ENCODE peak calls at places on chromosomes 2 and 18, in nine cellular contexts. H is adrenal gland, L is transverse colon, O is IMR-90, K is Peyer's patch, D is SK-N-SH, F is cardiac muscle cell, B is fibroblast of lung, W is AG04450. X is an unnamed sample.

GRCh38 chr18:41226186-41226585 is 728.8 kb upstream of the PIK3C3 start:
- DNase-seq in H (no peak), L (no peak), O (peak; percentile 66), K (no peak), D (no peak), F (peak; percentile 89), B (peak; percentile 73), W (peak; percentile 6), X (no peak)

GRCh38 chr2:12717988-12718661 is 1.4 kb downstream of the TRIB2 start:
- DNase-seq in H (no peak), L (no peak), O (peak; percentile 27), K (peak; percentile 41), D (peak; percentile 75), F (peak; percentile 49), B (peak; percentile 38), W (no peak), X (peak; percentile 52)

GRCh38 chr2:64400733-64401500 is 53.0 kb upstream of the LGALSL start:
- DNase-seq in H (peak; percentile 68), L (peak; percentile 43), O (no peak), K (no peak), D (no peak), F (no peak), B (no peak), W (no peak), X (no peak)

GRCh38 chr2:20207051-20207450 is 17.9 kb downstream of the SDC1 start:
- DNase-seq in H (no peak), L (peak; percentile 61), O (no peak), K (no peak), D (no peak), F (no peak), B (no peak), W (no peak), X (no peak)

GRCh38 chr2:40248294-40248693 is 203.6 kb downstream of the SLC8A1 start:
- DNase-seq in H (no peak), L (no peak), O (no peak), K (no peak), D (no peak), F (no peak), B (no peak), W (no peak), X (no peak)

GRCh38 chr18:50518787-50519520 is 40.9 kb upstream of the MAPK4 start:
- DNase-seq in H (no peak), L (no peak), O (no peak), K (no peak), D (no peak), F (peak; percentile 70), B (no peak), W (no peak), X (peak; percentile 26)

GRCh38 chr2:13050764-13051163 is 334.0 kb downstream of the TRIB2 start:
- DNase-seq in H (no peak), L (no peak), O (peak; percentile 35), K (no peak), D (no peak), F (peak; percentile 38), B (peak; percentile 80), W (no peak), X (peak; percentile 58)

GRCh38 chr2:230877737-230878598 is 13.2 kb downstream of the ITM2C start:
- DNase-seq in H (peak; percentile 42), L (peak; percentile 31), O (no peak), K (peak; percentile 57), D (no peak), F (no peak), B (no peak), W (no peak), X (no peak)

DNA sequence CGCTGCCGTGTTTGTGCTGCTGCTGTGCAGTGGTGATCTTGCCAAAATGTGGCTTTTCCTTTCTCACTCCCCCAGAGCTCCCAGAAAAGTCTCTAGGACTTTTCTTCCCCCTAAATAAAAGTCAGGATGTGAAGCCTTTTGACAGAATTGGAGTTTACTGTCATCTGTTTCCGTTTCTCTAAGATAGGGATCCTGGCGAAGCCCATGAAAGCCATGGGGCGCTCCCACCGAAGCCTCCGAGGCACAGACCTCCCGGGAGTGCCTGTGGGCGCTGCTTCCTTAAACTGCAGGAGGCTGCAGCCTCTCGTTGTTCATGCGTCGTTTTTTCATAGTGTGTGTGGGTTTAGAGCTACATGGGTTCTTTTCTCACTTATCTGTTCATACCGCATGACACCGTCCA is 56.8 kb downstream of the ASAP2 start:
- DNase-seq in H (no peak), L (no peak), O (no peak), K (no peak), D (peak; percentile 79), F (peak; percentile 50), B (no peak), W (no peak), X (no peak)
- H3K4me3 ChIP-seq in H (no peak overlapping the region), L (no peak overlapping the region), O (no peak overlapping the region), K (no peak overlapping the region), D (no peak overlapping the region), F (no peak overlapping the region), B (no peak overlapping the region), W (no peak overlapping the region), X (no peak overlapping the region)

GRCh38 chr2:184339966-184340365 is 258.4 kb upstream of the ZNF804A start:
- DNase-seq in H (no peak), L (no peak), O (no peak), K (no peak), D (no peak), F (no peak), B (peak; percentile 27), W (no peak), X (peak; percentile 1)

GRCh38 chr2:184336688-184337087 is 261.6 kb upstream of the ZNF804A start:
- DNase-seq in H (no peak), L (no peak), O (peak; percentile 0), K (no peak), D (no peak), F (no peak), B (peak; percentile 3), W (no peak), X (no peak)

GRCh38 chr2:184338776-184339175 is 259.6 kb upstream of the ZNF804A start:
- DNase-seq in H (no peak), L (no peak), O (no peak), K (no peak), D (no peak), F (no peak), B (no peak), W (no peak), X (no peak)
- TF ChIP-seq CTCF in H (no peak), L (no peak), O (no peak), K (no peak), D (no peak), F (no peak), B (no peak), W (no peak), X (no peak)

GRCh38 chr2:237600205-237600846 is 9.8 kb upstream of the RAB17 start:
- DNase-seq in H (peak; percentile 78), L (no peak), O (peak; percentile 71), K (no peak), D (peak; percentile 49), F (peak; percentile 78), B (peak; percentile 74), W (no peak), X (peak; percentile 81)
- H3K4me3 ChIP-seq in H (no peak overlapping the region), L (no peak overlapping the region), O (no peak overlapping the region), K (no peak overlapping the region), D (no peak overlapping the region), F (no peak overlapping the region), B (peak overlapping the region; percentile 38), W (no peak overlapping the region), X (peak overlapping the region; percentile 40)

DNA sequence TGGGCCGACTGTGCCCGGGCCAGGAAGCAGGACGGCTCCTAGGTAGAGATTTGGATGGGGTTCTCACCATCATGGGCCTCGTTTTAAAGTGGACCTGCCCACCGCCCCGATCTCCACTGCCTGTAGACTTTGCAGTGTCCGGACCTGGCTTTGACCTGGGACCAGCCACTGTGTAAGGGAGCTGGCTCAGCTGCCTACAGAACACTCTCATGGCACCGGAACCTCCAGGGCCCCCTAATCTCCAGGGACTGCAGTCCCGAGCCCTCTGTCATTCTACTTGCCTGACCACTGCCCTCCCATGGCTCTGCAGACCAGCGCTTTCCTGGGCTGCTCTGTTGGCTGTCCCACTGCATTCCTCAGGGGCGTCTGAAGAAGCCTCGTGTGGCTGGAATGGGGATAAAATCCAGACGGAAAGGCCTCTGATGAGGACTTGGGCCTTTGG is 120.8 kb downstream of the GLI2 start:
- DNase-seq in H (no peak), L (no peak), O (peak; percentile 63), K (no peak), D (peak; percentile 58), F (peak; percentile 56), B (no peak), W (no peak), X (peak; percentile 67)
- TF ChIP-seq CTCF in H (peak; percentile 39), L (peak; percentile 7), O (peak; percentile 59), K (peak; percentile 12), D (peak; percentile 43), F (peak; percentile 21), B (peak; percentile 24), W (peak; percentile 57), X (peak; percentile 46)

DNA sequence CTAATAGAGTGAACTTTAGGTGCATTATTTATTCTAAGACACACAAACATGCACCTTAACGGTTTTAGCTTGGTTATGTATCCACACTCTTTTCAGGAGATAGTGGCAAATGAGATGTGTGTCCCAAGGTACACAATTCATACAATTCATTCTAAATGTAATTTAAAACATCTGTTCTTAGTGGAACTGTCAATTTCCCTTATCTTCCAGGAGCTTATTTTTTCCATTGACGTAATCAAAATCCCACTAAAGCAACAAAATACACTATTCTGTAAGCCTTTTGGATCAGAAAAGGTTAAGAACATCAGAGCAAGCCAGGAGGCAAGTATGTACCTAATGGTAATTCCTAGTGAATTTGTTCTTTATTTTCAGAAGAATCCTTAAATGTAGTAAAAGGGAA is 19.8 kb downstream of the EIF2AK3 start:
- DNase-seq in H (no peak), L (no peak), O (no peak), K (no peak), D (peak; percentile 27), F (no peak), B (no peak), W (no peak), X (no peak)
- H3K4me3 ChIP-seq in H (no peak overlapping the region), L (no peak overlapping the region), O (no peak overlapping the region), K (no peak overlapping the region), D (no peak overlapping the region), F (no peak overlapping the region), B (no peak overlapping the region), W (no peak overlapping the region), X (no peak overlapping the region)

DNA sequence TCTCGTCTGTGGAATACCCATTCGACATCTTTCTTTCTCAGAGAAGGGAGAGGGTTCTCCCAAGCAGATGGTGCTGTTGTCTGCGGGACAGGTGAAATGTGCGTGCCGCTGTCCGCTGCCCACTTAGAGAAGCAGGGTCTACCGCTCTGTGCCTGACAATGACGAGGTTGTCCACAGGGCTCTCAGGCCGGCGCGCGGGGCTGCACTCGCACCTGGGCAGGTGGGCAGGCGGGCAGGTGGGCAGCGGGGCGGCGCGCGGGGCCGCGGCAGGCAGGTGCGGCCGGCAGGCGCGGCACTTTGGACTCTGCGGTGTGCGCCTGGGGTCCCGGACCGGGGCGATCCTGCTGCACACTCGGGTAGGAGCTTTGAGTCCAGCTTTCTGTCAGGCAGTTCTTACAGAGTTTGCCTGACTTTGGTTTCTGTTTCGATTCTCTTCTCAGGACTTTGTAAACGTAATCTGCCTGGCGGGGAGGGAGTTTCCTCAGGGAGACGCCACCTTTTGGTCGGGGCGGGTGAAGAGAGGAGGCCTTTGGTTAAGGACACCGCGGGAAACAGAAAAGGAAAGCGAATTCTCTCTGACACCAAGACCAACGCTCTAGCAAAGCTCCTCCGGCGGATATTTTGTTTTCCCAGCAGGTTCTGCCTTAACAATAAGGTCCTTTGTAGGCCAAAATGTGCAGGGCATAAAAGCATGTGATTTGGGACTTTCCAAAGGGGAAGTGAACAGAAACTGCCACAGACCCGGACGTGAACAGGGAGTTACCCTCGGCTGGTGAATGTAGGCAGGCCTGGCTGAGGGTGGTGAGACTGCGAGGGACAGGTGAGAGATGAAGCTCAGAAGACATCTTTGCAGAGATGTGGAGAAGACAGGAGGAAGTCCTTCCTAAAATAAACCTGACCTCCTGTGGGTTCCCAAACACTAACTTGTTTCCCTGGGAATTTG is at the start of gene IFIH1:
- DNase-seq in H (peak; percentile 95), L (peak; percentile 91), O (peak; percentile 89), K (peak; percentile 80), D (peak; percentile 44), F (peak; percentile 92), B (peak; percentile 92), W (peak; percentile 68), X (peak; percentile 90)
- TF ChIP-seq CTCF in H (no peak), L (no peak), O (peak; percentile 43), K (peak; percentile 29), D (peak; percentile 56), F (peak; percentile 59), B (peak; percentile 56), W (peak; percentile 57), X (peak; percentile 53)